ENCODE peak calls at places on chromosomes 13 and 19, in seven cellular contexts. One of them, this sample, is unnamed.

GRCh38 chr13:104936304-104936703 is 1599.2 kb downstream of the EFNB2 start:
- DNase-seq in neural progenitor cell: no peak
- DNase-seq in retinal pigment epithelial cell: peak
- DNase-seq in keratinocyte: no peak
- DNase-seq in ascending aorta: no peak
- DNase-seq in fibroblast of lung: no peak
- DNase-seq in IMR-90: no peak
- DNase-seq in this sample: no peak

GRCh38 chr13:48580886-48581285 is 48.0 kb upstream of the RCBTB2 start:
- DNase-seq in ascending aorta: no peak
- DNase-seq in neural progenitor cell: no peak
- DNase-seq in fibroblast of lung: no peak
- DNase-seq in keratinocyte: no peak
- DNase-seq in IMR-90: no peak
- DNase-seq in retinal pigment epithelial cell: no peak
- DNase-seq in this sample: no peak

GRCh38 chr19:15315101-15315500 is 17.2 kb downstream of the BRD4 start:
- DNase-seq in retinal pigment epithelial cell: no peak
- DNase-seq in fibroblast of lung: no peak
- DNase-seq in keratinocyte: peak
- DNase-seq in neural progenitor cell: no peak
- DNase-seq in IMR-90: no peak
- DNase-seq in ascending aorta: no peak
- DNase-seq in this sample: no peak

GRCh38 chr13:109155301-109155761 is 525.9 kb downstream of the MYO16 start:
- DNase-seq in ascending aorta: no peak
- DNase-seq in fibroblast of lung: peak
- DNase-seq in IMR-90: peak
- DNase-seq in neural progenitor cell: no peak
- DNase-seq in retinal pigment epithelial cell: peak
- DNase-seq in keratinocyte: peak
- DNase-seq in this sample: no peak

GRCh38 chr13:80011448-80012212 is 329.3 kb downstream of the SPRY2 start:
- DNase-seq in IMR-90: no peak
- DNase-seq in neural progenitor cell: no peak
- DNase-seq in ascending aorta: no peak
- DNase-seq in fibroblast of lung: no peak
- DNase-seq in retinal pigment epithelial cell: no peak
- DNase-seq in keratinocyte: no peak
- DNase-seq in this sample: no peak

GRCh38 chr13:30679483-30680330 is 55.6 kb upstream of the ALOX5AP start:
- DNase-seq in IMR-90: peak
- DNase-seq in neural progenitor cell: peak
- DNase-seq in keratinocyte: no peak
- DNase-seq in fibroblast of lung: peak
- DNase-seq in retinal pigment epithelial cell: no peak
- DNase-seq in ascending aorta: no peak
- DNase-seq in this sample: no peak

GRCh38 chr19:5131866-5132561 is 163.1 kb downstream of the KDM4B start:
- DNase-seq in ascending aorta: no peak
- DNase-seq in fibroblast of lung: peak
- DNase-seq in keratinocyte: no peak
- DNase-seq in IMR-90: no peak
- DNase-seq in neural progenitor cell: peak
- DNase-seq in retinal pigment epithelial cell: no peak
- DNase-seq in this sample: no peak

GRCh38 chr19:11375143-11375948 is 880 bp downstream of the SWSAP1 start:
- DNase-seq in ascending aorta: no peak
- DNase-seq in neural progenitor cell: peak
- DNase-seq in fibroblast of lung: no peak
- DNase-seq in IMR-90: no peak
- DNase-seq in retinal pigment epithelial cell: no peak
- DNase-seq in keratinocyte: no peak
- DNase-seq in this sample: no peak

GRCh38 chr13:112128052-112128610 is 61.2 kb downstream of the SOX1 start:
- DNase-seq in keratinocyte: no peak
- DNase-seq in ascending aorta: no peak
- DNase-seq in IMR-90: no peak
- DNase-seq in retinal pigment epithelial cell: no peak
- DNase-seq in neural progenitor cell: no peak
- DNase-seq in fibroblast of lung: no peak
- DNase-seq in this sample: no peak

GRCh38 chr13:30730526-30730925 is 4.8 kb upstream of the ALOX5AP start:
- DNase-seq in fibroblast of lung: no peak
- DNase-seq in neural progenitor cell: peak
- DNase-seq in retinal pigment epithelial cell: no peak
- DNase-seq in ascending aorta: no peak
- DNase-seq in IMR-90: no peak
- DNase-seq in keratinocyte: no peak
- DNase-seq in this sample: no peak

GRCh38 chr13:109211616-109212015 is 574.8 kb downstream of the IRS2 start:
- DNase-seq in keratinocyte: no peak
- DNase-seq in IMR-90: no peak
- DNase-seq in fibroblast of lung: peak
- DNase-seq in retinal pigment epithelial cell: no peak
- DNase-seq in neural progenitor cell: peak
- DNase-seq in ascending aorta: no peak
- DNase-seq in this sample: no peak

GRCh38 chr13:108948269-108948671 is 318.9 kb downstream of the MYO16 start:
- DNase-seq in fibroblast of lung: no peak
- DNase-seq in ascending aorta: no peak
- DNase-seq in retinal pigment epithelial cell: no peak
- DNase-seq in keratinocyte: no peak
- DNase-seq in neural progenitor cell: no peak
- DNase-seq in IMR-90: no peak
- DNase-seq in this sample: no peak

GRCh38 chr13:83297591-83298305 is 584.5 kb downstream of the SLITRK1 start:
- DNase-seq in neural progenitor cell: no peak
- DNase-seq in ascending aorta: no peak
- DNase-seq in fibroblast of lung: peak
- DNase-seq in keratinocyte: no peak
- DNase-seq in retinal pigment epithelial cell: no peak
- DNase-seq in IMR-90: no peak
- DNase-seq in this sample: peak

GRCh38 chr13:98774776-98775175 is 22.3 kb upstream of the SLC15A1 start:
- DNase-seq in retinal pigment epithelial cell: no peak
- DNase-seq in fibroblast of lung: no peak
- DNase-seq in IMR-90: no peak
- DNase-seq in neural progenitor cell: no peak
- DNase-seq in keratinocyte: no peak
- DNase-seq in ascending aorta: no peak
- DNase-seq in this sample: no peak

GRCh38 chr19:45863840-45864628 is at the start of gene FOXA3:
- DNase-seq in neural progenitor cell: peak
- DNase-seq in fibroblast of lung: peak
- DNase-seq in retinal pigment epithelial cell: no peak
- DNase-seq in keratinocyte: no peak
- DNase-seq in ascending aorta: no peak
- DNase-seq in IMR-90: peak
- DNase-seq in this sample: no peak

GRCh38 chr13:47038196-47038595 is 141.3 kb upstream of the HTR2A start:
- DNase-seq in retinal pigment epithelial cell: no peak
- DNase-seq in neural progenitor cell: peak
- DNase-seq in ascending aorta: no peak
- DNase-seq in IMR-90: peak
- DNase-seq in fibroblast of lung: peak
- DNase-seq in keratinocyte: no peak
- DNase-seq in this sample: no peak

GRCh38 chr13:113732961-113733950 is 25.8 kb upstream of the TMEM255B start:
- DNase-seq in keratinocyte: no peak
- DNase-seq in IMR-90: no peak
- DNase-seq in fibroblast of lung: no peak
- DNase-seq in ascending aorta: no peak
- DNase-seq in retinal pigment epithelial cell: no peak
- DNase-seq in neural progenitor cell: no peak
- DNase-seq in this sample: no peak

GRCh38 chr19:5358173-5358800 is 17.7 kb upstream of the PTPRS start:
- DNase-seq in IMR-90: peak
- DNase-seq in fibroblast of lung: peak
- DNase-seq in ascending aorta: no peak
- DNase-seq in neural progenitor cell: peak
- DNase-seq in retinal pigment epithelial cell: no peak
- DNase-seq in keratinocyte: no peak
- DNase-seq in this sample: no peak

GRCh38 chr13:94992277-94992989 is 280.1 kb upstream of the SOX21 start:
- DNase-seq in ascending aorta: no peak
- DNase-seq in neural progenitor cell: no peak
- DNase-seq in retinal pigment epithelial cell: no peak
- DNase-seq in keratinocyte: no peak
- DNase-seq in IMR-90: no peak
- DNase-seq in fibroblast of lung: peak
- DNase-seq in this sample: no peak

GRCh38 chr13:46386996-46387851 is at the start of gene RUBCNL:
- DNase-seq in IMR-90: no peak
- DNase-seq in neural progenitor cell: peak
- DNase-seq in retinal pigment epithelial cell: no peak
- DNase-seq in keratinocyte: peak
- DNase-seq in ascending aorta: no peak
- DNase-seq in fibroblast of lung: peak
- DNase-seq in this sample: no peak

GRCh38 chr19:4598712-4599111 is 39.2 kb upstream of the SEMA6B start:
- DNase-seq in ascending aorta: no peak
- DNase-seq in IMR-90: no peak
- DNase-seq in retinal pigment epithelial cell: no peak
- DNase-seq in neural progenitor cell: peak
- DNase-seq in keratinocyte: no peak
- DNase-seq in fibroblast of lung: no peak
- DNase-seq in this sample: no peak

DNA sequence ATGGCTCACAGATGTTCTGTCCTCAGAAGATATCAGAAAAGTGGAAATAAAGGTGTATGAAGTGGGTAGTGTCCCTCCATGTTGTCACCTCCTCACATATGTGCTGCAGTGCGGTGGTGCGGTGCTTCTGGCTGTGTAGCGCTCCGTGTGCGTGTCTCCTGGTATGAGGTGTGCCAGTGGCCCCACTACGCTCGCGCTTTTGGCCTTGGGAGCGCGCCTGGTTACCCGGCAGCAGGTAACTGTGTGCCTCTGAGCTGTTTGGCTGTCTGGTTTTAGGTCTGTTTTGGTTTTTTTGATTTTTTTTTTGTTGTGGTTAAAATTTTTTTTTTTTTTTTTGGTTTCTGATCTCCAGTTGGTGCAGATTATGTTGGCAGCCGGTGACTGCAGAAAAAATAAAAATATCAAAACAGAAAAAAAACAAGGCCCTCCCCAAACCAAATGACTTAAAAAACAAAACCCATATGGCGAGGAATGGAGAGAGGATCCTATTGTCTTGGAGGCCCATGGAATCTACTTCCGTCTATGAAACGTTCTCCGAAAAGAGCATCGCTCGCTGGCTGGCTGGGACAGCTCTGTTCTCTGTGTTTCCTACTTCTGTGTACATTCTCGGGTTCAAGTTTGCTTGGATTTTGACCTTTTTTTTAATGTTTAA is 7.9 kb downstream of the HNRNPL start:
- DNase-seq in IMR-90: no peak
- DNase-seq in keratinocyte: no peak
- DNase-seq in retinal pigment epithelial cell: no peak
- DNase-seq in fibroblast of lung: no peak
- DNase-seq in ascending aorta: no peak
- DNase-seq in neural progenitor cell: no peak
- DNase-seq in this sample: no peak
- TF ChIP-seq CTCF in IMR-90: no peak
- TF ChIP-seq CTCF in keratinocyte: no peak
- TF ChIP-seq CTCF in retinal pigment epithelial cell: no peak
- TF ChIP-seq CTCF in fibroblast of lung: no peak
- TF ChIP-seq CTCF in ascending aorta: no peak
- TF ChIP-seq CTCF in neural progenitor cell: no peak
- TF ChIP-seq CTCF in this sample: no peak

GRCh38 chr13:27621116-27621365 is 651 bp upstream of the POLR1D start:
- DNase-seq in keratinocyte: no peak
- DNase-seq in fibroblast of lung: no peak
- DNase-seq in ascending aorta: no peak
- DNase-seq in neural progenitor cell: no peak
- DNase-seq in retinal pigment epithelial cell: no peak
- DNase-seq in IMR-90: no peak
- DNase-seq in this sample: no peak

GRCh38 chr13:27621366-27622101 is at the start of gene POLR1D:
- DNase-seq in ascending aorta: peak
- DNase-seq in neural progenitor cell: peak
- DNase-seq in retinal pigment epithelial cell: peak
- DNase-seq in IMR-90: peak
- DNase-seq in keratinocyte: no peak
- DNase-seq in fibroblast of lung: peak
- DNase-seq in this sample: no peak

GRCh38 chr13:27624071-27624470 is 2.4 kb downstream of the POLR1D start:
- DNase-seq in ascending aorta: no peak
- DNase-seq in keratinocyte: no peak
- DNase-seq in retinal pigment epithelial cell: no peak
- DNase-seq in IMR-90: no peak
- DNase-seq in fibroblast of lung: no peak
- DNase-seq in neural progenitor cell: no peak
- DNase-seq in this sample: no peak

GRCh38 chr13:27622102-27622820 is 569 bp downstream of the POLR1D start:
- DNase-seq in neural progenitor cell: no peak
- DNase-seq in IMR-90: peak
- DNase-seq in keratinocyte: no peak
- DNase-seq in fibroblast of lung: no peak
- DNase-seq in retinal pigment epithelial cell: no peak
- DNase-seq in ascending aorta: no peak
- DNase-seq in this sample: no peak

GRCh38 chr13:27622881-27623280 is 1.2 kb downstream of the POLR1D start:
- DNase-seq in retinal pigment epithelial cell: no peak
- DNase-seq in IMR-90: no peak
- DNase-seq in neural progenitor cell: no peak
- DNase-seq in keratinocyte: no peak
- DNase-seq in fibroblast of lung: no peak
- DNase-seq in ascending aorta: no peak
- DNase-seq in this sample: no peak
- H3K4me3 ChIP-seq in retinal pigment epithelial cell: peak
- H3K4me3 ChIP-seq in IMR-90: no peak
- H3K4me3 ChIP-seq in neural progenitor cell: peak
- H3K4me3 ChIP-seq in keratinocyte: peak
- H3K4me3 ChIP-seq in fibroblast of lung: peak
- H3K4me3 ChIP-seq in ascending aorta: peak
- H3K4me3 ChIP-seq in this sample: peak

GRCh38 chr19:40570313-40571004 is 6.2 kb upstream of the SHKBP1 start:
- DNase-seq in keratinocyte: peak
- DNase-seq in fibroblast of lung: peak
- DNase-seq in retinal pigment epithelial cell: peak
- DNase-seq in neural progenitor cell: peak
- DNase-seq in IMR-90: peak
- DNase-seq in ascending aorta: peak
- DNase-seq in this sample: peak
- TF ChIP-seq CTCF in keratinocyte: no peak
- TF ChIP-seq CTCF in fibroblast of lung: no peak
- TF ChIP-seq CTCF in retinal pigment epithelial cell: no peak
- TF ChIP-seq CTCF in neural progenitor cell: no peak
- TF ChIP-seq CTCF in IMR-90: no peak
- TF ChIP-seq CTCF in ascending aorta: no peak
- TF ChIP-seq CTCF in this sample: no peak

DNA sequence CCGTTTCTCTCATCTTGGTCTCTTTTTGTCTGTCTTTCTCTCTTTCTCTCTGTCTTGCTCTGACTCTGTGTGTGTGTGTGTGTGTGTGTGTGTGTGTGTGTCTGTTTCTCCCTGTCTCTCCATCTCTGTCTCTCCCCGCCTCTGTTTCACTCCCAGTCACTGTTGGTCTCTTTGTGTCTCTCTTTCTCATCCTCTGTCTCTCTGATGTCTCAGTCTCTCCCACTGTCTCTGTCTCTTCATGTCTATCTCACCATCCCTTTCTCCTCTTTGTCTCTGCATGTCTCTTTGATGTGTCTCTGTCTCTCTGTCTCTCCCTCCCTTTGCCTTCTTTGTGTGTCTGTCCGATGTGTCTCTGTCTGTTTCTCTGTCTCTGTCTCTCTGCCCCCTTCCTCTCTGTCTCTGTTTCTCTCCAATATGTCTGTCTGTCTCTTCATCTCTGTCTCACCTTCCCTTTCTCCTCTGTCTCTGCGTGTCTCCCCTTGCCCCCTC is 2.5 kb downstream of the NFIC start:
- DNase-seq in fibroblast of lung: peak
- DNase-seq in retinal pigment epithelial cell: no peak
- DNase-seq in IMR-90: peak
- DNase-seq in ascending aorta: no peak
- DNase-seq in keratinocyte: no peak
- DNase-seq in neural progenitor cell: no peak
- DNase-seq in this sample: no peak
- H3K4me3 ChIP-seq in fibroblast of lung: peak
- H3K4me3 ChIP-seq in retinal pigment epithelial cell: peak
- H3K4me3 ChIP-seq in IMR-90: peak
- H3K4me3 ChIP-seq in ascending aorta: peak
- H3K4me3 ChIP-seq in keratinocyte: peak
- H3K4me3 ChIP-seq in neural progenitor cell: peak
- H3K4me3 ChIP-seq in this sample: peak

This sample was measured in epithelial cell of proximal tubule.